ENCODE peak calls at places on chromosomes 3 and 15, in nine cellular contexts. N is GM23248, V is hepatocyte, H is GM23338, Z is neural progenitor cell, L is SK-N-SH, A is HCT116, S is MM.1S, M is PC-3. T is an unnamed sample.

GRCh38 chr3:145243875-145244274 is 917.1 kb downstream of the PLOD2 start:
- DNase-seq in N (peak; percentile 56), V (no peak), H (no peak), Z (no peak), L (no peak), A (no peak), S (no peak), M (peak; percentile 45), T (no peak)

GRCh38 chr3:174945951-174946350 is 86.8 kb downstream of the NAALADL2 start:
- DNase-seq in N (no peak), V (no peak), H (no peak), Z (no peak), L (no peak), A (no peak), S (no peak), M (no peak), T (no peak)

GRCh38 chr3:40190056-40190455 is 119.5 kb upstream of the EIF1B start:
- DNase-seq in N (no peak), V (no peak), H (no peak), Z (no peak), L (no peak), A (no peak), S (no peak), M (no peak), T (no peak)

GRCh38 chr15:70096215-70096974 is 1.3 kb downstream of the TLE3 start:
- DNase-seq in N (peak; percentile 81), V (peak; percentile 80), H (no peak), Z (no peak), L (peak; percentile 67), A (no peak), S (peak; percentile 36), M (peak; percentile 74), T (peak; percentile 67)

GRCh38 chr3:84974347-84974746 is 15.6 kb downstream of the CADM2 start:
- DNase-seq in N (no peak), V (peak; percentile 7), H (no peak), Z (no peak), L (no peak), A (no peak), S (no peak), M (peak; percentile 35), T (no peak)

GRCh38 chr3:31193871-31194270 is 299.4 kb upstream of the GADL1 start:
- DNase-seq in N (peak; percentile 23), V (no peak), H (no peak), Z (no peak), L (no peak), A (no peak), S (no peak), M (no peak), T (no peak)

GRCh38 chr3:195900426-195901355 is 7.7 kb downstream of the TNK2 start:
- DNase-seq in N (peak; percentile 49), V (peak; percentile 3), H (no peak), Z (no peak), L (no peak), A (no peak), S (no peak), M (peak; percentile 86), T (peak; percentile 34)

GRCh38 chr15:25849431-25849921 is 13.7 kb downstream of the ATP10A start:
- DNase-seq in N (peak; percentile 94), V (peak; percentile 65), H (peak; percentile 28), Z (peak; percentile 28), L (peak; percentile 43), A (no peak), S (no peak), M (peak; percentile 24), T (no peak)

GRCh38 chr3:125959317-125960065 is 9.5 kb upstream of the ROPN1B start:
- DNase-seq in N (no peak), V (no peak), H (peak; percentile 40), Z (no peak), L (peak; percentile 25), A (no peak), S (no peak), M (no peak), T (no peak)

GRCh38 chr3:173913985-173914421 is 516.5 kb downstream of the NLGN1 start:
- DNase-seq in N (peak; percentile 40), V (no peak), H (peak; percentile 37), Z (peak; percentile 37), L (no peak), A (no peak), S (no peak), M (no peak), T (no peak)

GRCh38 chr3:112987710-112988334 is 3.0 kb upstream of the GTPBP8 start:
- DNase-seq in N (no peak), V (no peak), H (no peak), Z (no peak), L (no peak), A (no peak), S (no peak), M (no peak), T (no peak)

GRCh38 chr15:90872481-90873184 is 4.2 kb downstream of the FURIN start:
- DNase-seq in N (peak; percentile 91), V (peak; percentile 68), H (no peak), Z (no peak), L (peak; percentile 49), A (no peak), S (no peak), M (peak; percentile 69), T (no peak)

GRCh38 chr3:182149594-182149993 is 437.9 kb downstream of the SOX2 start:
- DNase-seq in N (no peak), V (no peak), H (no peak), Z (no peak), L (no peak), A (no peak), S (no peak), M (peak; percentile 16), T (no peak)
- H3K4me3 ChIP-seq in N (no peak overlapping the region), V (no peak overlapping the region), H (no peak overlapping the region), Z (no peak overlapping the region), L (no peak overlapping the region), A (no peak overlapping the region), S (no peak overlapping the region), M (no peak overlapping the region), T (no peak overlapping the region)

DNA sequence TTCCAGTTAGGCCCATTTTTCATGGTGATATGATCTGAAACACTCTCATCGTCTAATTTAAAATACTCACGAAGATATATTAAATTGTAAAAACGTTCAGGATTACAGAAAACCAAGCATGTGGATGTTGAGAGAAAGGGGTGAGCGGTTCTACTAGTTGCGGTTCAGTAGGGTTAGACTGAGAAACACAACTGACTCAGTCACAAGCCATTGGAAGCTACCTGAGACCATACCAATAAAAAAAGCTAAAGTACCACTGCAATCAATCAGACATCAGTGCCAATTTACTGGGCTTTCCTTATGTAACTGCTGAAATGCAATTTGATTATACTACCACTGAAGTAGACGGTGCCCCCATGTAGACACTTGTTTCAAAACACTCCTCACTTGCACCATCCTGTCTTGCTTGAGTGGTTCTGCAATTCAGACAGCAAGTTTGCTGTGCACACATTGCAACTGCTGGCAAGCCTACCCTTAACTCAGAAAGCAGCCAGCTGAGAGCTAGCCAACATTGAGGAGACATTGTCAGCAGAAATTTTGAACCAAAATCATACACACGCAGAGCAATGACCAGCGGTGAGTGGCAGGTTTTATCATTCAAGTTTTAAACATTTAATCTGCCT is 368.7 kb upstream of the ARHGEF26 start:
- DNase-seq in N (peak; percentile 17), V (no peak), H (no peak), Z (no peak), L (no peak), A (no peak), S (no peak), M (peak; percentile 66), T (peak; percentile 85)
- H3K4me2 ChIP-seq in N (no peak overlapping the region), V (no peak overlapping the region), H (no peak overlapping the region), Z (no peak overlapping the region), L (no peak overlapping the region), A (no peak overlapping the region), S (no peak overlapping the region), M (peak overlapping the region; percentile 82), T (peak overlapping the region; percentile 63)

GRCh38 chr3:183529717-183530116 is 25.8 kb downstream of the KLHL6 start:
- DNase-seq in N (no peak), V (no peak), H (no peak), Z (no peak), L (no peak), A (no peak), S (no peak), M (no peak), T (no peak)
- TF ChIP-seq EZH2phosphoT487 in N (no peak), V (no peak), H (no peak), Z (no peak), L (no peak), A (no peak), S (no peak), M (no peak), T (no peak)

DNA sequence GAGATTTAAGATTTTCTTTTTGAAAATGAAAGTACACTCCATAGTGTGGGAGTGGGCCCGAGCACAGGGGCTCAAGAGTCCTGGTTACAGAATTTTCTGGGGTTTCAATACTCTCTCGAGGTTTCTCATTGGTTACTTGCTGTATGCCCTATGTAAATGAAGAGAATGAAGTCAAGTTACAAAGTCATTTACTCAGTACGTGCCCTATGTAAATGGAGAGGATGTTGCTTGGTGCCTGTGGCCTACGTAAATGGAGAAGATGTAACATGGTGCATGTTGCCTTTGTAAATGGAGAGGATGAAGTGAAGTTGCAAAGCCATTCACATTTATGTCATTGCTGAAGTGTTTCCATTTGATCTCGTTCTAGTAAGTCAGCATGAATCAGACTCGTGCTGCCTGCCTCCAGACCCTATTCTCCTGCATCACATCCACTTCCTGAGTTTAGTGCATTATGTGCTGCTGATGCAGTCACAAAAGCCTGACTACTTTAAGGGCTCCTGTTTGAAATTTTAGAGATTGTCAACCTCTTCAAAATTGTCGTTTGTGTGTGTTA is 302.0 kb downstream of the ZBBX start:
- DNase-seq in N (no peak), V (no peak), H (peak; percentile 19), Z (no peak), L (no peak), A (no peak), S (peak; percentile 18), M (peak; percentile 12), T (no peak)
- H3K4me3 ChIP-seq in N (no peak overlapping the region), V (no peak overlapping the region), H (no peak overlapping the region), Z (no peak overlapping the region), L (peak overlapping the region; percentile 7), A (no peak overlapping the region), S (peak overlapping the region; percentile 13), M (no peak overlapping the region), T (no peak overlapping the region)

GRCh38 chr15:52481915-52482314 is 46.8 kb downstream of the MYO5A start:
- DNase-seq in N (peak; percentile 83), V (no peak), H (no peak), Z (no peak), L (no peak), A (peak; percentile 13), S (peak; percentile 94), M (peak; percentile 69), T (peak; percentile 94)

GRCh38 chr15:52486003-52486996 is 42.4 kb downstream of the MYO5A start:
- DNase-seq in N (no peak), V (no peak), H (peak; percentile 63), Z (peak; percentile 50), L (no peak), A (no peak), S (no peak), M (no peak), T (no peak)

GRCh38 chr15:52483712-52484111 is 45.0 kb downstream of the MYO5A start:
- DNase-seq in N (peak; percentile 78), V (no peak), H (no peak), Z (no peak), L (no peak), A (no peak), S (no peak), M (peak; percentile 62), T (no peak)

GRCh38 chr15:52485290-52485689 is 43.4 kb downstream of the MYO5A start:
- DNase-seq in N (no peak), V (no peak), H (no peak), Z (no peak), L (no peak), A (no peak), S (no peak), M (no peak), T (no peak)

GRCh38 chr15:52480990-52481389 is 47.7 kb downstream of the MYO5A start:
- DNase-seq in N (no peak), V (no peak), H (no peak), Z (no peak), L (no peak), A (no peak), S (peak; percentile 45), M (no peak), T (peak; percentile 51)
- H3K4me2 ChIP-seq in N (peak overlapping the region; percentile 52), V (no peak overlapping the region), H (no peak overlapping the region), Z (no peak overlapping the region), L (peak overlapping the region; percentile 66), A (no peak overlapping the region), S (peak overlapping the region; percentile 80), M (no peak overlapping the region), T (peak overlapping the region; percentile 78)

T was measured in OCI-LY7.